ENCODE peak calls at places on chromosomes 7 and 10, in eight cellular contexts. One of them, this sample, is unnamed.

GRCh38 chr10:98074315-98074911 is 44.0 kb upstream of the CRTAC1 start:
- DNase-seq in SHP77 treated with DMSO at 0.1 percent for 48 hours: no peak
- DNase-seq in skeletal muscle cell: no peak
- DNase-seq in HuH-7.5: no peak
- DNase-seq in activated T-cell treated with anti-CD3 and anti-CD28 coated beads, Interleukin-2, amount 50 U/mL, for 48 hours: no peak
- DNase-seq in BE2C: no peak
- DNase-seq in A549: no peak
- DNase-seq in iris pigment epithelial cell: peak
- DNase-seq in this sample: peak

GRCh38 chr7:137590071-137590470 is 246.5 kb upstream of the PTN start:
- DNase-seq in SHP77 treated with DMSO at 0.1 percent for 48 hours: no peak
- DNase-seq in skeletal muscle cell: no peak
- DNase-seq in HuH-7.5: no peak
- DNase-seq in activated T-cell treated with anti-CD3 and anti-CD28 coated beads, Interleukin-2, amount 50 U/mL, for 48 hours: no peak
- DNase-seq in BE2C: no peak
- DNase-seq in A549: no peak
- DNase-seq in iris pigment epithelial cell: no peak
- DNase-seq in this sample: no peak

GRCh38 chr7:2353650-2354172 is 916 bp upstream of the EIF3B start:
- DNase-seq in SHP77 treated with DMSO at 0.1 percent for 48 hours: no peak
- DNase-seq in skeletal muscle cell: peak
- DNase-seq in HuH-7.5: peak
- DNase-seq in activated T-cell treated with anti-CD3 and anti-CD28 coated beads, Interleukin-2, amount 50 U/mL, for 48 hours: peak
- DNase-seq in BE2C: peak
- DNase-seq in A549: peak
- DNase-seq in iris pigment epithelial cell: peak
- DNase-seq in this sample: peak

GRCh38 chr10:63829573-63830149 is 308.5 kb downstream of the REEP3 start:
- DNase-seq in SHP77 treated with DMSO at 0.1 percent for 48 hours: no peak
- DNase-seq in skeletal muscle cell: no peak
- DNase-seq in HuH-7.5: no peak
- DNase-seq in activated T-cell treated with anti-CD3 and anti-CD28 coated beads, Interleukin-2, amount 50 U/mL, for 48 hours: no peak
- DNase-seq in BE2C: no peak
- DNase-seq in A549: no peak
- DNase-seq in iris pigment epithelial cell: no peak
- DNase-seq in this sample: no peak

GRCh38 chr7:93575555-93576397 is 1.3 kb upstream of the CALCR start:
- DNase-seq in SHP77 treated with DMSO at 0.1 percent for 48 hours: no peak
- DNase-seq in skeletal muscle cell: no peak
- DNase-seq in HuH-7.5: peak
- DNase-seq in activated T-cell treated with anti-CD3 and anti-CD28 coated beads, Interleukin-2, amount 50 U/mL, for 48 hours: no peak
- DNase-seq in BE2C: no peak
- DNase-seq in A549: peak
- DNase-seq in iris pigment epithelial cell: no peak
- DNase-seq in this sample: no peak

GRCh38 chr10:71766717-71767419 is 6.5 kb downstream of the VSIR start:
- DNase-seq in SHP77 treated with DMSO at 0.1 percent for 48 hours: no peak
- DNase-seq in skeletal muscle cell: peak
- DNase-seq in HuH-7.5: peak
- DNase-seq in activated T-cell treated with anti-CD3 and anti-CD28 coated beads, Interleukin-2, amount 50 U/mL, for 48 hours: peak
- DNase-seq in BE2C: no peak
- DNase-seq in A549: peak
- DNase-seq in iris pigment epithelial cell: peak
- DNase-seq in this sample: peak

GRCh38 chr7:92292981-92293380 is 47.2 kb downstream of the ANKIB1 start:
- DNase-seq in SHP77 treated with DMSO at 0.1 percent for 48 hours: no peak
- DNase-seq in skeletal muscle cell: no peak
- DNase-seq in HuH-7.5: no peak
- DNase-seq in activated T-cell treated with anti-CD3 and anti-CD28 coated beads, Interleukin-2, amount 50 U/mL, for 48 hours: no peak
- DNase-seq in BE2C: peak
- DNase-seq in A549: no peak
- DNase-seq in iris pigment epithelial cell: no peak
- DNase-seq in this sample: no peak

GRCh38 chr10:50409965-50410811 is 158.9 kb upstream of the ASAH2 start:
- DNase-seq in SHP77 treated with DMSO at 0.1 percent for 48 hours: no peak
- DNase-seq in skeletal muscle cell: no peak
- DNase-seq in HuH-7.5: no peak
- DNase-seq in activated T-cell treated with anti-CD3 and anti-CD28 coated beads, Interleukin-2, amount 50 U/mL, for 48 hours: no peak
- DNase-seq in BE2C: no peak
- DNase-seq in A549: no peak
- DNase-seq in iris pigment epithelial cell: peak
- DNase-seq in this sample: no peak

GRCh38 chr7:66629222-66629658 is 559 bp downstream of the KCTD7 start:
- DNase-seq in SHP77 treated with DMSO at 0.1 percent for 48 hours: no peak
- DNase-seq in skeletal muscle cell: no peak
- DNase-seq in HuH-7.5: peak
- DNase-seq in activated T-cell treated with anti-CD3 and anti-CD28 coated beads, Interleukin-2, amount 50 U/mL, for 48 hours: no peak
- DNase-seq in BE2C: no peak
- DNase-seq in A549: peak
- DNase-seq in iris pigment epithelial cell: no peak
- DNase-seq in this sample: no peak

GRCh38 chr7:21773326-21773725 is 172.4 kb downstream of the CDCA7L start:
- DNase-seq in SHP77 treated with DMSO at 0.1 percent for 48 hours: no peak
- DNase-seq in skeletal muscle cell: no peak
- DNase-seq in HuH-7.5: no peak
- DNase-seq in activated T-cell treated with anti-CD3 and anti-CD28 coated beads, Interleukin-2, amount 50 U/mL, for 48 hours: no peak
- DNase-seq in BE2C: no peak
- DNase-seq in A549: no peak
- DNase-seq in iris pigment epithelial cell: no peak
- DNase-seq in this sample: no peak

GRCh38 chr10:6473430-6473829 is 106.6 kb downstream of the PRKCQ start:
- DNase-seq in SHP77 treated with DMSO at 0.1 percent for 48 hours: no peak
- DNase-seq in skeletal muscle cell: no peak
- DNase-seq in HuH-7.5: no peak
- DNase-seq in activated T-cell treated with anti-CD3 and anti-CD28 coated beads, Interleukin-2, amount 50 U/mL, for 48 hours: peak
- DNase-seq in BE2C: no peak
- DNase-seq in A549: no peak
- DNase-seq in iris pigment epithelial cell: no peak
- DNase-seq in this sample: no peak

GRCh38 chr7:18503068-18503859 is 7.7 kb downstream of the HDAC9 start:
- DNase-seq in SHP77 treated with DMSO at 0.1 percent for 48 hours: no peak
- DNase-seq in skeletal muscle cell: no peak
- DNase-seq in HuH-7.5: no peak
- DNase-seq in activated T-cell treated with anti-CD3 and anti-CD28 coated beads, Interleukin-2, amount 50 U/mL, for 48 hours: no peak
- DNase-seq in BE2C: no peak
- DNase-seq in A549: no peak
- DNase-seq in iris pigment epithelial cell: no peak
- DNase-seq in this sample: no peak

GRCh38 chr10:35340975-35341374 is 4.7 kb downstream of the CCNY start:
- DNase-seq in SHP77 treated with DMSO at 0.1 percent for 48 hours: no peak
- DNase-seq in skeletal muscle cell: no peak
- DNase-seq in HuH-7.5: no peak
- DNase-seq in activated T-cell treated with anti-CD3 and anti-CD28 coated beads, Interleukin-2, amount 50 U/mL, for 48 hours: peak
- DNase-seq in BE2C: peak
- DNase-seq in A549: no peak
- DNase-seq in iris pigment epithelial cell: no peak
- DNase-seq in this sample: no peak

GRCh38 chr10:60335708-60336107 is 54.0 kb downstream of the ANK3 start:
- DNase-seq in SHP77 treated with DMSO at 0.1 percent for 48 hours: no peak
- DNase-seq in skeletal muscle cell: no peak
- DNase-seq in HuH-7.5: no peak
- DNase-seq in activated T-cell treated with anti-CD3 and anti-CD28 coated beads, Interleukin-2, amount 50 U/mL, for 48 hours: no peak
- DNase-seq in BE2C: no peak
- DNase-seq in A549: no peak
- DNase-seq in iris pigment epithelial cell: no peak
- DNase-seq in this sample: peak

GRCh38 chr7:66140924-66141323 is 26.3 kb downstream of the CRCP start:
- DNase-seq in SHP77 treated with DMSO at 0.1 percent for 48 hours: peak
- DNase-seq in skeletal muscle cell: no peak
- DNase-seq in HuH-7.5: no peak
- DNase-seq in activated T-cell treated with anti-CD3 and anti-CD28 coated beads, Interleukin-2, amount 50 U/mL, for 48 hours: no peak
- DNase-seq in BE2C: peak
- DNase-seq in A549: no peak
- DNase-seq in iris pigment epithelial cell: peak
- DNase-seq in this sample: peak